ENCODE peak calls at places on chromosomes 11 and 22, in six cellular contexts. C is BE2C, O is AG10803, K is breast epithelium, L is neural crest cell, U is A549. X is an unnamed sample.
A peak's percentile ranks its signal among the peaks of the same experiment; 100 is the strongest.

GRCh38 chr22:32622004-32622761 is 147.6 kb downstream of the FBXO7 start:
- DNase-seq in C (no peak), O (peak; percentile 96), K (peak; percentile 51), L (no peak), U (no peak), X (no peak)

GRCh38 chr11:19683141-19683805 is 29.4 kb upstream of the NAV2 start:
- DNase-seq in C (no peak), O (no peak), K (peak; percentile 71), L (no peak), U (no peak), X (no peak)

GRCh38 chr11:73330569-73331093 is 22.6 kb downstream of the ARHGEF17 start:
- DNase-seq in C (peak; percentile 60), O (no peak), K (no peak), L (no peak), U (peak; percentile 63), X (no peak)

GRCh38 chr22:49013707-49014106 is 814.0 kb downstream of the BRD1 start:
- DNase-seq in C (no peak), O (no peak), K (no peak), L (no peak), U (no peak), X (no peak)

GRCh38 chr22:32880906-32881596 is 79.5 kb downstream of the TIMP3 start:
- DNase-seq in C (peak; percentile 97), O (no peak), K (no peak), L (peak; percentile 6), U (no peak), X (no peak)

GRCh38 chr11:130979386-130979972 is 63.2 kb upstream of the SNX19 start:
- DNase-seq in C (no peak), O (peak; percentile 42), K (no peak), L (no peak), U (peak; percentile 3), X (no peak)

GRCh38 chr11:809287-810039 is at the start of gene RPLP2:
- DNase-seq in C (peak; percentile 92), O (peak; percentile 97), K (peak; percentile 98), L (peak; percentile 93), U (peak; percentile 93), X (peak; percentile 87)

GRCh38 chr22:30705710-30706651 is 11.3 kb downstream of the OSBP2 start:
- DNase-seq in C (no peak), O (peak; percentile 98), K (no peak), L (no peak), U (no peak), X (no peak)

GRCh38 chr11:115256326-115257197 is 247.7 kb downstream of the CADM1 start:
- DNase-seq in C (no peak), O (no peak), K (no peak), L (no peak), U (no peak), X (no peak)

GRCh38 chr11:75968021-75968685 is 153.1 kb downstream of the UVRAG start:
- DNase-seq in C (no peak), O (no peak), K (no peak), L (no peak), U (no peak), X (no peak)

GRCh38 chr22:27663812-27664211 is 137.7 kb downstream of the MN1 start:
- DNase-seq in C (no peak), O (no peak), K (no peak), L (no peak), U (no peak), X (no peak)

GRCh38 chr11:75465701-75466531 is 32.9 kb upstream of the KLHL35 start:
- DNase-seq in C (no peak), O (peak; percentile 71), K (no peak), L (no peak), U (no peak), X (no peak)

GRCh38 chr11:14669499-14669898 is 25.9 kb downstream of the PDE3B start:
- DNase-seq in C (no peak), O (no peak), K (no peak), L (no peak), U (no peak), X (no peak)

GRCh38 chr11:101445761-101446160 is 138.0 kb downstream of the TRPC6 start:
- DNase-seq in C (no peak), O (peak; percentile 62), K (no peak), L (no peak), U (no peak), X (no peak)

GRCh38 chr11:2098691-2099522 is 40.3 kb downstream of the IGF2 start:
- DNase-seq in C (no peak), O (no peak), K (no peak), L (no peak), U (no peak), X (no peak)
- TF ChIP-seq CTCF in C (no peak), O (no peak), K (no peak), L (no peak), U (no peak), X (no peak)

DNA sequence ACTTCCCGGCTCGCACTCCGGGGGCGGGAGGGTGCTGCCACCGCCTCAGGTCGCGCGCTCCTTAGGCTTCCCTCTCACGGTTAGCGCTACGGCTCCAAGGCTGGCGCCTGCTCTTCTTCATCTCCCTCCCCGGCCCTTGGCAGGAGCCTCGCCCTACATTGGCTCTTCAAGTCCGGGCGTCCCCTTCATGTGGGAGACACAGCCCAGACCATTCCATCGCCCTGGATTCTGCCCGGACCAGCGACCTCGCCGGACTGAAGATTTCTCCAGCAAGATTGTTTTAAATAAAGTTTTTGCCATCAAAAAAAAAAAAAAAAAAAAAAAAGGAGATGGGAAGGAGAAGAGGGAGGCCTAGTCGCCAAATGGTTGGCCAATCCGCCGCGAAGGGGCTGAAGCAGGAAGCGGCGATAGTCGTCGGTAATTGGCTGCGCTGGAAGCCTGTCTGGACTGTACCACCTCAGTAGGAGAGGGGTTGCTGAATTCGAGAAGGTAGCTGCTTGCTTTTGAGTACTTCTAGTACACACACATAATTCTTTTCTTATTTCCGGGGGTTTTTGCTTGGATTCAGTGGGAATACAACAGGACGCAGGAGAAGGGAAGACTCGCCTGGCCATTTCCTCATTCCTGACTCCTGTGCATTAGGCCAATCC is 724 bp upstream of the ZDHHC5 start:
- DNase-seq in C (peak; percentile 90), O (peak; percentile 100), K (peak; percentile 98), L (peak; percentile 81), U (peak; percentile 96), X (peak; percentile 77)
- TF ChIP-seq CTCF in C (no peak), O (no peak), K (no peak), L (no peak), U (no peak), X (no peak)

DNA sequence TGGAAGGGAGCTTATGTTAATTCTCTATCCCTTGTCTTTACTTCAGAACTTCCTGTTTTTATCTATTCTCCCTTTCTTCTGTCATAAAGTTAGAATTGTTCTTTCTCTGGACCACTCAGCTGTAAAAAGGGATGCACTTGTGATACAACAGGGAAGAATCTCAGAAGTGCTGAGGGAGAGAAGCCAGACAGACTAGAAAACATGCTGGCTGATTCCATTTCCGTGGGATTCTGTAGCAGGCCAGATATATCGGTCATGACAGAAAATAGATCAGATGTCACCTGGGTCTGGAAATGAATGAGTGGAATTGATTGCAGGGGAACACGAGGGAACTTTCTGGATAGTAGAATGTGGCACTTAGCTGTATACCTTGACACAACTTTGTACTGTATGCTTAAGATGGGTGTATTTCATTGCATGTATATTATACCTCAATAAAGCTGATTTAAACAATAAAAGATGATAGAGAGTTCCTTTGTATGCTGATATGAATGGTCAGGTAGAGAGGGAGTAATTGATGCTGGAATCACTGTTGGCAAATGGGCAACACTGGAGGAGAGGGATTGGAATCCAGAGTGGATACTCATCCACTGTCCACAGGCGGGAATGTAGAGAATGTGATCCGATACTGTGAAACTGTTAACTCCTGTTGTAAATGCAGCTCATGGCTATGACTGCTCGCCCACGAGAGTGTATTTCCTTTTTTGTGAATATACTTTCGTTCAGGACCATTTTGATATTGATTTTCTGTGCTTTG is 59.6 kb downstream of the ATXN10 start:
- DNase-seq in C (no peak), O (peak; percentile 53), K (no peak), L (no peak), U (peak; percentile 25), X (no peak)
- TF ChIP-seq CTCF in C (no peak), O (no peak), K (no peak), L (no peak), U (no peak), X (no peak)

GRCh38 chr11:31160504-31161422 is 208.8 kb downstream of the DCDC1 start:
- DNase-seq in C (no peak), O (no peak), K (no peak), L (no peak), U (no peak), X (no peak)
- TF ChIP-seq CTCF in C (peak; percentile 17), O (peak; percentile 22), K (no peak), L (peak; percentile 68), U (no peak), X (no peak)

GRCh38 chr22:19495562-19496323 is 16.0 kb downstream of the CDC45 start:
- DNase-seq in C (no peak), O (peak; percentile 39), K (no peak), L (no peak), U (no peak), X (no peak)
- TF ChIP-seq CTCF in C (peak; percentile 38), O (peak; percentile 33), K (no peak), L (peak; percentile 34), U (no peak), X (no peak)

GRCh38 chr11:117318738-117319137 is 2.7 kb upstream of the BACE1 start:
- DNase-seq in C (no peak), O (no peak), K (no peak), L (no peak), U (no peak), X (no peak)

GRCh38 chr11:117315285-117316196 is 515 bp downstream of the BACE1 start:
- DNase-seq in C (peak; percentile 16), O (no peak), K (no peak), L (no peak), U (no peak), X (no peak)

GRCh38 chr11:117314840-117315239 is 1.2 kb downstream of the BACE1 start:
- DNase-seq in C (peak; percentile 28), O (no peak), K (no peak), L (no peak), U (no peak), X (no peak)

GRCh38 chr11:117313828-117314768 is 2.0 kb downstream of the BACE1 start:
- DNase-seq in C (no peak), O (no peak), K (no peak), L (no peak), U (no peak), X (no peak)

DNA sequence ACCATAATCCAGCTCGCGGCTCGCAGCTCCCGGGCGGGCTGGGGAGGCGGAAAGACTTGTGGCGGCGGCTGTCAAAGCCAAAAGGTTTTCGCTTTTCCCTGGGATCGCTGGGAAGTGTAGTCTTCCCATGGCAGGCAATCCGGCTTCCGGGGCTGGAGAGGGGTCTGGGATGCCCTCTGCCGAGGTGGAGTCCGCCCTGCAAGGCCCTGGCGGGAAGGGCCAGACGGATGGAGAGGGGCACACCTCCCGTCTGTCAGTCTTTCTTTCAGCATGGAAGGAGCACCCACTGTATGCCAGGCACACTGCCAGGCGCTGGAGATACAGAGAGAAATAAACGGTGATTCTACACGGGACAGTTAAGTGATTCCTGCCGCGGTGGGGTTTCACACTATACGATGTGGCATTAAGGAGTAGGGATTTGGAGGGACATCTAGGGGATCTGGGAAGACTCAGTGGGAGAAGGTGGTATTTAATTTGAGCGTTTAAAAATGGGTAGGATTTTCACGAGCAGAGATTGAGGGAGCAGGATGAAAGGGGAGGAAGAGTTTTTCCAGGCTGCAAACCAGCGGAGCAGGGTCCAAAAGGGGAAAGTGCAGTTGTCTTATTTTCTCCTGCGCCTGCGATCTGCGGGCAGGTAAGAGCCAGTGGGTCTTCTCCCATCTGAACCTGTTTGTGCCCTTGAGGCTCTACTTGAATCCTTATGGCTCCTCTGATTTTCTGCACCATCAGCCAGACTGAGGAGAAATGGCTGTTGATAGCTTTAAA is at the start of gene BACE1:
- DNase-seq in C (peak; percentile 92), O (peak; percentile 82), K (peak; percentile 55), L (peak; percentile 76), U (peak; percentile 69), X (peak; percentile 35)
- TF ChIP-seq CTCF in C (peak; percentile 59), O (peak; percentile 58), K (no peak), L (no peak), U (peak; percentile 20), X (no peak)

X was measured in omental fat pad.